ENCODE peak calls at places on chromosomes 12 and 14, in four cellular contexts. One of them, this sample, is unnamed.

GRCh38 chr14:59274991-59275391 is 86.5 kb downstream of the DAAM1 start:
- DNase-seq in tibial nerve: no peak
- DNase-seq in uterus: no peak
- DNase-seq in breast epithelium: no peak
- DNase-seq in this sample: peak; percentile 18

GRCh38 chr12:75289678-75290200 is 40.4 kb downstream of the CAPS2 start:
- DNase-seq in uterus: no peak
- DNase-seq in tibial nerve: no peak
- DNase-seq in breast epithelium: no peak
- DNase-seq in this sample: peak; percentile 8

GRCh38 chr12:46825526-46826414 is at the start of gene SLC38A4:
- DNase-seq in breast epithelium: no peak
- DNase-seq in uterus: no peak
- DNase-seq in tibial nerve: no peak
- DNase-seq in this sample: no peak

GRCh38 chr12:48265792-48266191 is 62.7 kb upstream of the OR10AD1 start:
- DNase-seq in breast epithelium: no peak
- DNase-seq in tibial nerve: no peak
- DNase-seq in uterus: no peak
- DNase-seq in this sample: no peak

GRCh38 chr14:49920935-49921334 is 28.1 kb downstream of the ARF6 start:
- DNase-seq in tibial nerve: no peak
- DNase-seq in breast epithelium: no peak
- DNase-seq in uterus: no peak
- DNase-seq in this sample: peak; percentile 41

GRCh38 chr12:31204995-31205582 is 120.9 kb downstream of the SINHCAF start:
- DNase-seq in breast epithelium: no peak
- DNase-seq in tibial nerve: no peak
- DNase-seq in uterus: no peak
- DNase-seq in this sample: no peak

GRCh38 chr14:99971929-99972747 is 93.1 kb upstream of the EVL start:
- DNase-seq in breast epithelium: no peak
- DNase-seq in tibial nerve: no peak
- DNase-seq in uterus: no peak
- DNase-seq in this sample: peak; percentile 55

GRCh38 chr12:123131879-123132402 is 18.9 kb downstream of the PITPNM2 start:
- DNase-seq in uterus: no peak
- DNase-seq in tibial nerve: no peak
- DNase-seq in breast epithelium: peak; percentile 94
- DNase-seq in this sample: no peak

GRCh38 chr12:788288-788687 is 35.9 kb downstream of the WNK1 start:
- DNase-seq in uterus: no peak
- DNase-seq in breast epithelium: no peak
- DNase-seq in tibial nerve: no peak
- DNase-seq in this sample: no peak

GRCh38 chr12:19946549-19946948 is 421.8 kb upstream of the PDE3A start:
- DNase-seq in uterus: no peak
- DNase-seq in tibial nerve: no peak
- DNase-seq in breast epithelium: no peak
- DNase-seq in this sample: no peak

GRCh38 chr12:76329163-76329562 is 19.1 kb downstream of the BBS10 start:
- DNase-seq in uterus: no peak
- DNase-seq in tibial nerve: no peak
- DNase-seq in breast epithelium: no peak
- DNase-seq in this sample: no peak

GRCh38 chr12:116236148-116236731 is 41.3 kb downstream of the MED13L start:
- DNase-seq in tibial nerve: peak; percentile 32
- DNase-seq in uterus: peak; percentile 39
- DNase-seq in breast epithelium: peak; percentile 37
- DNase-seq in this sample: peak; percentile 74

GRCh38 chr12:2414810-2415567 is 362.2 kb downstream of the CACNA1C start:
- DNase-seq in breast epithelium: no peak
- DNase-seq in tibial nerve: no peak
- DNase-seq in uterus: no peak
- DNase-seq in this sample: peak; percentile 10

GRCh38 chr14:69284170-69284569 is 24.2 kb downstream of the GALNT16 start:
- DNase-seq in uterus: no peak
- DNase-seq in tibial nerve: no peak
- DNase-seq in breast epithelium: no peak
- DNase-seq in this sample: no peak

GRCh38 chr12:73390256-73390655 is 1118.1 kb downstream of the TRHDE start:
- DNase-seq in tibial nerve: no peak
- DNase-seq in breast epithelium: no peak
- DNase-seq in uterus: no peak
- DNase-seq in this sample: no peak

GRCh38 chr14:52531481-52531880 is 20.8 kb downstream of the TXNDC16 start:
- DNase-seq in uterus: no peak
- DNase-seq in tibial nerve: no peak
- DNase-seq in breast epithelium: no peak
- DNase-seq in this sample: no peak

GRCh38 chr12:85466906-85467305 is 186.9 kb downstream of the ALX1 start:
- DNase-seq in tibial nerve: no peak
- DNase-seq in breast epithelium: no peak
- DNase-seq in uterus: no peak
- DNase-seq in this sample: no peak

DNA sequence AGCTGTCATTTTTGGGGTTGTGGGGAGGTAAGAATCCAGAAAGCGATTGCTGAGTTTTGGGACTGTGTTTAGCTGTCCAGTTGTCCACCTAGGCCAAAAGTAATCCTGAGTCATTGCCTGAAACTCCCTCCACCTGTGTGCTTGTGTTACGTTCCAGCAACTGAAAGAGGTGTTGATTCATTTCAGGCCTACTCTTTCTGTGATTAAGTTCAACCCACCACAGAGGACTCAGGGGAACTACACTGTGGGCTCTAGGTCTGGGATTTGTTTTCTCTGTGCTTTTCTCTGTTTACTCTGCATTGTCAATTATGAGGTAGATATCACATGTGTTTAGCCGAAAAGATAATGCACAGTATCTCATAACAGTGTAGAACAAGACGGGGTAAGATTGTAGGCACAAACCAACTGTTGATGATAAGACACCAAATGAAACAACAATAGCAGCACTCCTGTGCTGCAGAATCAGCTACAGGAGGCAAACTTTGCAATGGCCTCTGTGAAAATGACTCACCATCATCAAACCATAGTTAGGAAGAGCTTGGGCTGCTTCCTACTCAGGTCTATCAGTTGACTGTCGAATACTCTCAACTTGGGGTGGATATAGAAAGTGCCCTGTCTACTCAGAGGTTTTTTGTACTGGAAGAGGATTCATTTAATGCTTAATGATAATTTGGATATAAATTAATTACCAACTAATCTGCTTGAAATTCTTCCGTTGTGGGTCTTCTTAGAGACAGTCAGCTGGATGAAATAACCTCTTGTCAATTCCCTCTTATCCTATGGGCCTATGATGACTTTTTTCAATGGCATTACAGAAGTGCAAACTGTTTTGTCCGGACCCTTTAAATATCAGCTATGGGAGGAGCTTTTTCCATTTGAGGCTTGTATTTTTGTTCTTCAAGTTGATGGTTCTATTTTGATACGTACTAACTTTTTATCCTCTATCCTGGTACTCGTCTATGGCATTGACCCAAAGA is 385.9 kb downstream of the BMP4 start:
- DNase-seq in uterus: no peak
- DNase-seq in breast epithelium: no peak
- DNase-seq in tibial nerve: no peak
- DNase-seq in this sample: no peak
- TF ChIP-seq POLR2A in uterus: no peak
- TF ChIP-seq POLR2A in breast epithelium: no peak
- TF ChIP-seq POLR2A in tibial nerve: no peak
- TF ChIP-seq POLR2A in this sample: no peak

DNA sequence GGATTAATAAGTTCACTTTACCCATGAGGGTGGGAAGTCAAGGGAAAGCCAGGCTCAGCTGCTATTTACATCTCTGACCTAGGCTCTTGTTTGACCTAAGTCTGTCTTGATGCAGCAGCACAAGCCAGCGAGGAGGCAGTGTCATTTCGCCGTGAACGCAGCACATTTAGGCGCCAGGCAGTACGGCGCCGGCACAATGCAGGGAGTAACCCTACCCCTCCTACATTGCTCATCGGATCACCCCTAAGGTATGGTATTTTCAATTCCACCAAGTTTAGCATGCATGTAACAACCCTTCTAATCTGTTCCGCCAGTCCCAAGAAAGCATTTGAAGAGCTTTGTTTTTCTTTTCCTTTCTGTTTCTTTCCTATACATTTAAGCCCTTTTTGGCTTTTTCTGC is 81.2 kb downstream of the PCNX1 start:
- DNase-seq in tibial nerve: no peak
- DNase-seq in breast epithelium: no peak
- DNase-seq in uterus: no peak
- DNase-seq in this sample: no peak
- H3K4me3 ChIP-seq in tibial nerve: no peak overlapping the region
- H3K4me3 ChIP-seq in breast epithelium: no peak overlapping the region
- H3K4me3 ChIP-seq in uterus: no peak overlapping the region
- H3K4me3 ChIP-seq in this sample: no peak overlapping the region

GRCh38 chr12:6957741-6958608 is 6.8 kb downstream of the PTPN6 start:
- DNase-seq in tibial nerve: no peak
- DNase-seq in uterus: no peak
- DNase-seq in breast epithelium: no peak
- DNase-seq in this sample: no peak

GRCh38 chr12:6957151-6957701 is 6.1 kb downstream of the PTPN6 start:
- DNase-seq in breast epithelium: no peak
- DNase-seq in uterus: no peak
- DNase-seq in tibial nerve: no peak
- DNase-seq in this sample: no peak

GRCh38 chr12:6959376-6960290 is 8.5 kb downstream of the PTPN6 start:
- DNase-seq in tibial nerve: no peak
- DNase-seq in uterus: no peak
- DNase-seq in breast epithelium: no peak
- DNase-seq in this sample: no peak

GRCh38 chr12:6960291-6961277 is 9.4 kb downstream of the PTPN6 start:
- DNase-seq in uterus: no peak
- DNase-seq in tibial nerve: no peak
- DNase-seq in breast epithelium: no peak
- DNase-seq in this sample: peak; percentile 78

GRCh38 chr12:6958609-6959375 is 7.6 kb downstream of the PTPN6 start:
- DNase-seq in uterus: no peak
- DNase-seq in tibial nerve: no peak
- DNase-seq in breast epithelium: no peak
- DNase-seq in this sample: peak; percentile 86
- TF ChIP-seq POLR2A in uterus: no peak
- TF ChIP-seq POLR2A in tibial nerve: no peak
- TF ChIP-seq POLR2A in breast epithelium: no peak
- TF ChIP-seq POLR2A in this sample: peak; percentile 33

DNA sequence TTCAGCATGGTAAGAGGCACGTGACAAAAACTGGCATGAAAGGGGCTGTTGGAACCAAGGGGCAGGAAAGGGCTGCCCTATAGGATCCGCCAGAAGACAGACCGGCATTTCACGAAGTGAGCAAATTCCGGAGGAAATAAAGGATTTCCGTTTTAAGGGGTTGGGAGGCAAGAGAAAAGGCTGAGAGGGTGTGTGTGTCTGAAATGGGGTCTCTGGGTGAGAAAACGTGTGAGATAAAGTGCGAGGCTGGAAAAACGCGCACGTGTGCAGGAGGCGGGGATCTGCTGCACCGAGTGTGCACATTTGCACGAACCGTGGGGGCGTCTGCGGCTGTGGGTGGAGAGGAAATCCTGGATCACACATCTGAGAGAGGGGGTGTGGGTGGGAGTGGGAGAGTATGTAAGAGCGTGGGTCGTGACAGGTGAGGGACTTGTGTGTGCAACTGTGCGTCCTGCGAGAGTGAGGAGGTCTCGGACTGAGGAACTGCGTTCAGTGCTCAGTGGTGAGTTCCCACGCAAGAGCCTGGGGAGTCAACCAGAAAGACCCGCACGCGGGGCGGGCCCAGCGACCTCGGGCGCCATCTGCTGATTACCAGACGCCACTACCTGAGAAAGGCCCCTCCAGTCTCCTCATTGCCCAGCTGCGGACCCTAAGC is 37.0 kb upstream of the P2RX7 start:
- DNase-seq in tibial nerve: peak; percentile 35
- DNase-seq in breast epithelium: peak; percentile 29
- DNase-seq in uterus: peak; percentile 53
- DNase-seq in this sample: peak; percentile 93
- H3K4me3 ChIP-seq in tibial nerve: peak overlapping the region; percentile 38
- H3K4me3 ChIP-seq in breast epithelium: peak overlapping the region; percentile 48
- H3K4me3 ChIP-seq in uterus: peak overlapping the region; percentile 18
- H3K4me3 ChIP-seq in this sample: peak overlapping the region; percentile 61

This sample was measured in NB4.